ENCODE peak calls at places on chromosomes 7 and 10, in eight cellular contexts. E, X, Y, F, O, P, B and M are unnamed samples.
A peak's percentile ranks its signal among the peaks of the same experiment; 100 is the strongest.

GRCh38 chr10:125231813-125232475 is 71.6 kb upstream of the CTBP2 start:
- DNase-seq in E (no peak), X (no peak), Y (no peak), F (no peak), O (no peak), P (no peak), B (peak; percentile 4), M (no peak)

GRCh38 chr7:831596-832291 is 532 bp upstream of the SUN1 start:
- DNase-seq in E (peak; percentile 90), X (no peak), Y (peak; percentile 77), F (peak; percentile 94), O (peak; percentile 93), P (no peak), B (peak; percentile 73), M (peak; percentile 93)

GRCh38 chr7:127650842-127651555 is 995 bp upstream of the SND1 start:
- DNase-seq in E (no peak), X (no peak), Y (no peak), F (peak; percentile 39), O (no peak), P (peak; percentile 77), B (no peak), M (no peak)

GRCh38 chr10:84783386-84783785 is 455.0 kb downstream of the CCSER2 start:
- DNase-seq in E (no peak), X (no peak), Y (peak; percentile 71), F (no peak), O (peak; percentile 24), P (peak; percentile 65), B (peak; percentile 40), M (peak; percentile 14)

GRCh38 chr7:116582806-116583444 is 58.1 kb downstream of the CAV1 start:
- DNase-seq in E (no peak), X (no peak), Y (no peak), F (peak; percentile 80), O (no peak), P (no peak), B (peak; percentile 30), M (peak; percentile 32)

GRCh38 chr7:101164071-101164840 is 1.1 kb downstream of the VGF start:
- DNase-seq in E (no peak), X (no peak), Y (peak; percentile 79), F (peak; percentile 65), O (peak; percentile 57), P (peak; percentile 83), B (peak; percentile 63), M (peak; percentile 38)

GRCh38 chr10:89307213-89307612 is 5.4 kb downstream of the IFIT2 start:
- DNase-seq in E (no peak), X (no peak), Y (no peak), F (no peak), O (no peak), P (no peak), B (no peak), M (no peak)

GRCh38 chr10:126924915-126925300 is 19.7 kb downstream of the DOCK1 start:
- DNase-seq in E (no peak), X (no peak), Y (no peak), F (peak; percentile 60), O (peak; percentile 90), P (no peak), B (no peak), M (no peak)

GRCh38 chr7:76294344-76295024 is 8.0 kb upstream of the HSPB1 start:
- DNase-seq in E (no peak), X (no peak), Y (peak; percentile 89), F (peak; percentile 93), O (peak; percentile 95), P (peak; percentile 92), B (peak; percentile 96), M (peak; percentile 97)

GRCh38 chr10:16481052-16481728 is 40.5 kb downstream of the C1QL3 start:
- DNase-seq in E (no peak), X (no peak), Y (no peak), F (no peak), O (no peak), P (no peak), B (no peak), M (no peak)

GRCh38 chr10:104256335-104257080 is 1.8 kb downstream of the GSTO1 start:
- DNase-seq in E (no peak), X (no peak), Y (no peak), F (no peak), O (peak; percentile 40), P (no peak), B (no peak), M (peak; percentile 65)

GRCh38 chr7:42080831-42081230 is 156.2 kb downstream of the GLI3 start:
- DNase-seq in E (no peak), X (no peak), Y (no peak), F (peak; percentile 62), O (no peak), P (no peak), B (no peak), M (no peak)

GRCh38 chr7:112272921-112273561 is 66.5 kb downstream of the ZNF277 start:
- DNase-seq in E (no peak), X (no peak), Y (no peak), F (no peak), O (no peak), P (peak; percentile 28), B (no peak), M (no peak)

GRCh38 chr10:16656886-16657285 is 135.2 kb upstream of the C1QL3 start:
- DNase-seq in E (no peak), X (no peak), Y (no peak), F (no peak), O (no peak), P (no peak), B (no peak), M (no peak)

GRCh38 chr7:121027761-121028681 is 39.5 kb downstream of the CPED1 start:
- DNase-seq in E (no peak), X (no peak), Y (no peak), F (peak; percentile 22), O (no peak), P (peak; percentile 42), B (no peak), M (no peak)

GRCh38 chr7:29398011-29398410 is 165.6 kb upstream of the PRR15 start:
- DNase-seq in E (no peak), X (no peak), Y (no peak), F (no peak), O (no peak), P (no peak), B (no peak), M (no peak)
- H3K4me2 ChIP-seq in E (no peak overlapping the region), X (no peak overlapping the region), Y (no peak overlapping the region), F (no peak overlapping the region), O (no peak overlapping the region), P (no peak overlapping the region), B (no peak overlapping the region), M (no peak overlapping the region)

GRCh38 chr10:79070091-79070610 is 1.4 kb downstream of the ZMIZ1 start:
- DNase-seq in E (no peak), X (no peak), Y (peak; percentile 66), F (no peak), O (no peak), P (peak; percentile 34), B (no peak), M (no peak)

GRCh38 chr10:79068203-79068561 is 584 bp upstream of the ZMIZ1 start:
- DNase-seq in E (no peak), X (no peak), Y (peak; percentile 48), F (no peak), O (no peak), P (peak; percentile 57), B (no peak), M (peak; percentile 32)

GRCh38 chr10:79068562-79069324 is at the start of gene ZMIZ1:
- DNase-seq in E (peak; percentile 48), X (no peak), Y (peak; percentile 93), F (peak; percentile 93), O (peak; percentile 89), P (peak; percentile 93), B (peak; percentile 92), M (peak; percentile 87)

GRCh38 chr10:79070611-79071534 is 2.1 kb downstream of the ZMIZ1 start:
- DNase-seq in E (peak; percentile 41), X (no peak), Y (peak; percentile 92), F (peak; percentile 69), O (peak; percentile 92), P (peak; percentile 68), B (peak; percentile 85), M (peak; percentile 69)

DNA sequence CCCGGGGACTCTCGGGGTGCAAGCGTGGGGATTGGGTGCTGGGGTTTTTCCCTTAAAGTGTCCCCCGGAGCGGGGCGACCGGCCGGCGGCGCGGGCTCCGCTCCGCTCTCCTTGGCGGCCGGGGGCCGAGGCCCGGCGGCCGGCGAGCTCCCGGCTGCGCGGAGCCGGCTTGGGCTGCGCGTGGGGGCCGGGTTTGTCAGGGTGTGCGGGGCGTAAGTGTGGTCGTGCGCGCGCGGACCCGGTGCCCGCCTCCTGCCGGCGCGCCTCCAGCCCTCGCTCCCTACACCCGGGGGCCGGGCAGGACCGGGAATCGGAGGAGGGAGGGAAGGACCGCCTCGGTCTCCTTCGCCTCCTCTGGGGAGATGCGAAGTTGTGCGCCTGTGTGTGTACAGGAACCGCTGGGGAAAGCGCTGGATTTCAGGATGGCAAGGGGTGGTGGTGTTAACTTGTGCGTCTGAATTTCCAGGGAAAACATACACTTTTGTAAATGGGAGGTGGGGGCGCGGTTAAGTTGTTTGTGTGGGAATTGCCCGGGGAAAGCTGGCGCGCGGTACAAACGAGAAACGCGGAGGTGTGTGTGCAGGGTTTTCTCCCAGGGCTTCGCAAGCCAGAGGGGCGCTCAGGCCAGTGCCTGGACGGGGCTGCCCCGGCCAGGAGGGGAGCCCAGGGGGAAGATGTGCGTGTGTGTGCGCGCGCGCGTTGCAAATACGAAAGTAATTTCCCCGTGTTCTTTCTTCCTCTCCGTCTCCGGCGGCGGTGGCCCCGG is 742 bp downstream of the ZMIZ1 start:
- DNase-seq in E (no peak), X (no peak), Y (peak; percentile 72), F (no peak), O (peak; percentile 53), P (peak; percentile 44), B (peak; percentile 29), M (peak; percentile 63)
- H3K4me2 ChIP-seq in E (peak overlapping the region; percentile 63), X (peak overlapping the region; percentile 100), Y (peak overlapping the region; percentile 98), F (peak overlapping the region; percentile 49), O (peak overlapping the region; percentile 93), P (peak overlapping the region; percentile 99), B (peak overlapping the region; percentile 98), M (peak overlapping the region; percentile 60)

DNA sequence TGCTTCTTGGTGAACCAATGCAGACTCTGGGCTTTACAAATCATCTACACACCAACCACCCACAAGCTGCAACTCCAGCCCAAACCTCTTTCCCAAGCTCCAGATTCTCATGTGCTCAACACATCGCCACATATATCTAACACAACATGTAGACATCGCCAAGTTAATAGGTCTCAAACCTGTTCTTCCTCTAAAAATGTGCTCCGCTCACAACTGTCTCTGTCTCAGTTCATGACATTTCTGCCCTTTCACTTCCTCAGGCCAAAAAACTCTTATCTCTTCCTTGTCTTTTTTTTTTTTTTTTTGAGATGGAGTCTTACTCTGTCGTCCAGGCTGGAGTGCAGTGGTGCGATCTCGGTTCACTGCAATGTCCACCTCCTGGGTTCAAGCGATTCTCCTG is 95.7 kb upstream of the EEPD1 start:
- DNase-seq in E (no peak), X (no peak), Y (no peak), F (no peak), O (no peak), P (no peak), B (no peak), M (no peak)
- H3K4me2 ChIP-seq in E (no peak overlapping the region), X (no peak overlapping the region), Y (no peak overlapping the region), F (no peak overlapping the region), O (no peak overlapping the region), P (no peak overlapping the region), B (no peak overlapping the region), M (no peak overlapping the region)

GRCh38 chr10:18303851-18304800 is 163.9 kb downstream of the CACNB2 start:
- DNase-seq in E (no peak), X (no peak), Y (no peak), F (no peak), O (no peak), P (no peak), B (no peak), M (no peak)
- H3K4me2 ChIP-seq in E (no peak overlapping the region), X (no peak overlapping the region), Y (no peak overlapping the region), F (no peak overlapping the region), O (no peak overlapping the region), P (no peak overlapping the region), B (no peak overlapping the region), M (no peak overlapping the region)